ENCODE peak calls at places on chromosomes 5 and 9, in five cellular contexts. U is stimulated activated CD8-positive, alpha-beta memory T cell treated with anti-CD3 and anti-CD28 coated beads, Interleukin-15, amount 100 ng/mL, for 4 hours; M is sciatic nerve; C is choroid plexus epithelial cell; Z is epithelial cell of esophagus. A is an unnamed sample.

GRCh38 chr5:159469496-159470370 is 139.4 kb upstream of the IL12B start:
- DNase-seq in U (no peak), M (no peak), C (no peak), Z (no peak), A (no peak)

GRCh38 chr5:168939887-168940534 is 360.8 kb upstream of the PANK3 start:
- DNase-seq in C (no peak), M (no peak), Z (no peak), U (no peak), A (no peak)

GRCh38 chr5:51983161-51983560 is 599.9 kb downstream of the ISL1 start:
- DNase-seq in U (no peak), C (no peak), M (no peak), Z (peak; percentile 13), A (no peak)

GRCh38 chr5:169013208-169013728 is 287.7 kb downstream of the SLIT3 start:
- DNase-seq in Z (no peak), U (no peak), M (no peak), C (no peak), A (no peak)

GRCh38 chr5:143874312-143874711 is 62.4 kb downstream of the HMHB1 start:
- DNase-seq in C (peak; percentile 58), M (no peak), Z (no peak), U (no peak), A (no peak)

GRCh38 chr5:33195431-33196128 is 245.2 kb upstream of the TARS1 start:
- DNase-seq in Z (peak; percentile 26), M (no peak), U (no peak), C (peak; percentile 78), A (no peak)

GRCh38 chr5:160187091-160187490 is 42.2 kb upstream of the FABP6 start:
- DNase-seq in C (no peak), M (no peak), Z (no peak), U (no peak), A (no peak)

GRCh38 chr9:123933401-123933800 is 3.5 kb upstream of the DENND1A start:
- DNase-seq in U (no peak), C (peak; percentile 42), M (no peak), Z (peak; percentile 58), A (no peak)

GRCh38 chr5:139979943-139980342 is 63.2 kb downstream of the NRG2 start:
- DNase-seq in M (no peak), C (no peak), Z (no peak), U (no peak), A (no peak)

GRCh38 chr9:77793909-77794308 is 145.8 kb upstream of the GNA14 start:
- DNase-seq in U (no peak), C (no peak), M (no peak), Z (peak; percentile 77), A (no peak)

GRCh38 chr9:114905160-114905940 is 25.0 kb downstream of the TNFSF8 start:
- DNase-seq in Z (no peak), M (no peak), C (no peak), U (no peak), A (no peak)

GRCh38 chr9:129750010-129750409 is 2.8 kb downstream of the PTGES start:
- DNase-seq in U (no peak), Z (peak; percentile 72), C (peak; percentile 72), M (no peak), A (no peak)

GRCh38 chr5:24855485-24855884 is 210.7 kb upstream of the CDH10 start:
- DNase-seq in U (no peak), C (no peak), Z (no peak), M (no peak), A (no peak)